ENCODE peak calls at places on chromosomes 12 and 14, in five cellular contexts. O is colonic mucosa, Z is A549, W is PC-3, I is fibroblast of lung. X is an unnamed sample. For H3K4me1, the result is how much of the 10 kb centered on the place peaks cover.

GRCh38 chr12:100927825-100928224 is 133.2 kb downstream of the ANO4 start:
- DNase-seq in O (no peak), Z (no peak), W (peak), I (peak), X (peak)

GRCh38 chr14:93742761-93743160 is 45.5 kb downstream of the PRIMA1 start:
- DNase-seq in O (no peak), Z (no peak), W (no peak), I (no peak), X (no peak)

GRCh38 chr14:60658909-60659585 is 9.8 kb upstream of the SIX1 start:
- DNase-seq in O (no peak), Z (no peak), W (peak), I (no peak), X (no peak)

GRCh38 chr14:76986261-76986565 is 42.3 kb downstream of the IRF2BPL start:
- DNase-seq in O (no peak), Z (no peak), W (no peak), I (no peak), X (no peak)

GRCh38 chr14:90295870-90296516 is 35.7 kb downstream of the NRDE2 start:
- DNase-seq in O (no peak), Z (no peak), W (no peak), I (peak), X (no peak)

GRCh38 chr12:68623984-68624383 is 13.3 kb downstream of the RAP1B start:
- DNase-seq in O (no peak), Z (no peak), W (peak), I (peak), X (no peak)

GRCh38 chr14:61608245-61609142 is 86.8 kb upstream of the HIF1A start:
- DNase-seq in O (no peak), Z (no peak), W (peak), I (peak), X (no peak)

GRCh38 chr12:120183211-120183631 is 11.3 kb downstream of the GCN1 start:
- DNase-seq in O (no peak), Z (no peak), W (no peak), I (peak), X (no peak)

GRCh38 chr12:31326689-31327659 is 1.0 kb upstream of the SINHCAF start:
- DNase-seq in O (no peak), Z (no peak), W (no peak), I (peak), X (no peak)

GRCh38 chr14:50225067-50225973 is 6.1 kb downstream of the SOS2 start:
- DNase-seq in O (no peak), Z (no peak), W (peak), I (peak), X (peak)

GRCh38 chr14:96094211-96094610 is 55.0 kb downstream of the C14orf132 start:
- DNase-seq in O (no peak), Z (no peak), W (no peak), I (no peak), X (no peak)
- H3K27ac ChIP-seq in O (no peak), Z (peak), W (no peak), I (no peak), X (no peak)

GRCh38 chr12:1584326-1584725 is 10.1 kb downstream of the FBXL14 start:
- DNase-seq in O (no peak), Z (no peak), W (no peak), I (no peak), X (no peak)
- H3K4me1 ChIP-seq in O (under half), Z (under half), W (under half), I (under half), X (under half)

DNA sequence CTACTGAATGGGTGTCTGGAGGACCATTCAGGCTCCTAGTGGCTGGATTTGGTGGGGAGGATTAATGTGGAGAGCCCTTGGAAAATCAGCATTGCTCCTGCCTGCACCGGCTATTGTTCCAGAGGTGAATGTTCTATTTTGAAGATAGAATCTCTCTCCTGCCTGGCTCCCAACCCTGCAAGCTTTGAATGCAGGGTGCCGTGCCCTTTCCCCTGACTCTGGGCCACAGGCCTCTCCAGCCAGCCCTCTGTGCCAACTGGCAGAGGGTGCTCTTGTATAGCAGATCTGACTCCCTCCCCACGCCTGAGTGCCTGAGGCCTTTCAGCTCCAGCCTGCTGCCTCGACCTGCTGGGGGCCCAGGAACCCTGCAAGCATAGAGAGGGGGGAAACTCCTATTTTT is 106.8 kb downstream of the TMEM260 start:
- DNase-seq in O (no peak), Z (no peak), W (peak), I (no peak), X (no peak)
- TF ChIP-seq CTCF in O (no peak), Z (no peak), W (peak), I (no peak), X (peak)

GRCh38 chr14:75699331-75699730 is 38.3 kb downstream of the TTLL5 start:
- DNase-seq in O (no peak), Z (no peak), W (no peak), I (no peak), X (no peak)

GRCh38 chr14:75705014-75705413 is 44.0 kb downstream of the TTLL5 start:
- DNase-seq in O (no peak), Z (no peak), W (no peak), I (no peak), X (no peak)

GRCh38 chr14:75700295-75700694 is 39.2 kb downstream of the TTLL5 start:
- DNase-seq in O (no peak), Z (no peak), W (no peak), I (no peak), X (no peak)

GRCh38 chr14:75702107-75702506 is 41.1 kb downstream of the TTLL5 start:
- DNase-seq in O (no peak), Z (no peak), W (no peak), I (no peak), X (no peak)

DNA sequence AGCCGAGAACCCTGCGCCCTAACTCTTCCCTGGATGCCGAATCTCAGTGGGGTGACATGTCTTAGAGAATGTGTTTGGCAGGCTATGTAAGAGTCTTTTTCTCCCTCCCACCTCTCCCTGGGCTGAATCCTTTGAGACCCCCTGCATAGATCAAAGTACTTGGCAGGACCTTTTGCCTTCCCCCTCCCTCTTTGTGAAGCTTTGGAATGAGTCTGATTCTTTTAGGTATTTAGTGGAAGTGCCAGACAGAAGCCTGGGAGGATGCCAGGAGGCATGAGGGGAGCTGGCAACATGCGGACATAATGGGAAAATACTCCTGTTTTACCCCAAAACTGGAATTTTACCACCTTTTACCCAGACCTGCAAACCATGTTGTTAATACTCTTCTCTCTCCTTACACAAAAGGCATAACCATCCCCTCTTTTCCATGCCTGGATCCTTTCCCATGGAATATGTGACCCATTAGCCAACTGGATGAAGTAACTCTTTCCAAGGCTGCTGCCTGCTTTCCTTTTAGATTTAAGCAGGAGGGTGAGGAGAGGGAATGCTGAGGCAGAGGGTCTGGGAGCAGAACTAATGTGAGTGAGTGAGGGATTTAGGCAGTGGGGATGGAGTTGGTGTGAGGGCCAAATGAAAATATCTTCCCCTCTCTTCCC is 41.7 kb downstream of the TTLL5 start:
- DNase-seq in O (no peak), Z (no peak), W (no peak), I (peak), X (no peak)
- H3K27ac ChIP-seq in O (no peak), Z (no peak), W (no peak), I (no peak), X (no peak)

DNA sequence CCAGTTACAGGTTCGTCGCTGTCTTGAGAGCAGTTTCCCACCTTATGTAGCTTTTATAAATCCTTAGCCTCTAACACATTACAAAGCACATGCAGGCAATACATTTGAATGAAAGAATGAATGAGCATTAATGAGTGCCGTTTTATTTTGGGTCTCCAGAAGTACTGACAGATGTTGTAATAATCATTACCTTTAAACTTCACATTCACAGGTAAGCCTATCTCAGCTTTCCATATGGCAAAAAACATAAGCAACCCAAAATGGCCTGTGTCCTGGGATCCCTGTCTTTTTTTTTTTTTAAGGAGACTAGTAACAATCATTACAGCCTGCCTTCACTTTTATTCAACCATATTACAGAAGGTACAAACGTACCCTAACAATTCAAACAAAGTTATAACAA is 52.9 kb upstream of the FERMT2 start:
- DNase-seq in O (no peak), Z (no peak), W (no peak), I (no peak), X (no peak)
- H3K4me1 ChIP-seq in O (under half), Z (under half), W (under half), I (under half), X (under half)

GRCh38 chr12:122159879-122160278 is 14.1 kb downstream of the IL31 start:
- DNase-seq in O (no peak), Z (no peak), W (no peak), I (no peak), X (no peak)
- TF ChIP-seq CTCF in O (no peak), Z (no peak), W (no peak), I (no peak), X (peak)

DNA sequence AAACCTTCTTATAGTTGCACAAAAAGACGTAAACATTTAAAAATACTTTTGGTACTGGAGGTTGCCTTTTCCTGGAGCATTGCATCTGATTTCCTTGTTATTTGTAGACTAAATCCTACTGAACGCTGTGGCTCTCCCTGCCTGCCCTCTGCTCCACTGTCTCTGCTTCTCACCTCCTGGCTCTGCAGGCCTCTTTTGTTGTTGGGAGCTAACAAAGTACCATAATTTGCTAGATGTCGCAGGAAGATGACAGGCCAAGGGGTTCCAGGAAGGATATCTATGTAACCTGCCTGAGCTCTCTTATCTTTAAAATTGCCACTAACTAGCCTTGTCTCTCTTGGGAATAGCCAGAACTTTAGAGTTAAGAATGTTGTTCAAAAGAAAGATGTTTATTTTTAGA is 21.4 kb downstream of the SYNE2 start:
- DNase-seq in O (no peak), Z (no peak), W (no peak), I (no peak), X (no peak)
- H3K27ac ChIP-seq in O (no peak), Z (no peak), W (no peak), I (no peak), X (peak)

GRCh38 chr12:128814411-128815261 is 9.1 kb downstream of the SLC15A4 start:
- DNase-seq in O (no peak), Z (no peak), W (no peak), I (no peak), X (no peak)

GRCh38 chr12:128817115-128818015 is 6.4 kb downstream of the SLC15A4 start:
- DNase-seq in O (no peak), Z (no peak), W (no peak), I (peak), X (no peak)

GRCh38 chr12:128816643-128816920 is 7.2 kb downstream of the SLC15A4 start:
- DNase-seq in O (no peak), Z (no peak), W (no peak), I (no peak), X (no peak)

GRCh38 chr12:128813883-128814282 is 9.9 kb downstream of the SLC15A4 start:
- DNase-seq in O (no peak), Z (no peak), W (no peak), I (peak), X (no peak)

DNA sequence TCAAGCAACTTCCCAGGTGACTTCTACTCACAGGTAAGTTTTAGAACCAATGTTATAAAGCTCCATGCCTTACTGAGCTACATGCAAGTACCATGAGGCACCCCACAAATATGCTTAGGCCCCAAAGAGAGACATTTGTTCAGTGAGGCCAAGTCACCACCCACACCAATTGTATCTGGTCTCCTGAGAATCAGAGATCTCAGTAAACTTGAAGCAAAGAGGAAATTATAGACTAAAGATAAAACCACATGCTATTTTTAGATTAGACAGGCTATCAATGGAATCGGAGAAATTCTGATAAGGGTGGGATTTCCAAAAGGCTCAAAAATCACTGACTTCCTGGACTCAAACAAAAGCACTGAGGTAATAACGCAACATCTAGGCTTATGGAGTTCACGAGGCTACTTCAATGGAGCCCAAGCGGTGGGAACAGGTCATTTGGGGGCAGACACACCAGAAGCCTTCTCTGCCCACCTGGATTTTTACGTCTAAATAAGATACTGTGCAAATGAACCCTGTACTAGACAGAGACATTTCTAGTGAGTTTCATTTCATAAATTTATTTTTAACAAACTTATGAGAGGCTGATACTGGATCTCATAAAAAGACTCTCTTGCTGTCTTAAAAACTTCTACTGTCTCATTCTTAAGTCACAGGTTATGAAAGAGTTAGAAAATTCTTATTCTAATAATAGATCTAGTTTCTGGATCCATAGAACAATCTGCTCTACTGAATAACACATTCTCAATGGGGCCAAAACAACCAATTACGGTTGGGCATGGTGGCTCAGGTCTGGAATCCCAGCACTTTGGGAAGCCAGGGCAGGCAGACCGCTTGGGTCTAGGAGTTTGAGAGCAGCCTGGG is 7.7 kb downstream of the SLC15A4 start:
- DNase-seq in O (no peak), Z (no peak), W (no peak), I (peak), X (no peak)
- H3K4me1 ChIP-seq in O (under half), Z (under half), W (under half), I (under half), X (under half)

DNA sequence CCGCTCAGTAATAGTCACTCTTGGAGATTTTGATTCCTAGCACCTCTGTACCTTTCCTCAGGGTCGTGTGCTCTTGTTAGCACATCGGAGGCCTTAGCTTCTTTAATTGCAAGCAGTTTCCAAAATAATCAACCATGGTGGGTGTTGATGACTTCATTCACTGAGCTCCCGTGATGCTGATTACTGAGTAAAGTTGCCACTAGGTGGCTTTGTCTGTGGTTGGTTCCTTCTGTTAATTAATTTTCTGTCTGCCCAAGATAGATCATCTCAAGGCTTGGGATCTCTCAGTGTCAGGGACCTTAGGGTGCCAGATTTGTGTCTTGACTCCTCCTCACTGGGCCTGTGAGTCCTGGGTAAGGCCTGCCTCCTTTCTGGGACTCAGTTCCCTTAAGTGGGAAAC is 54.3 kb downstream of the PTPN11 start:
- DNase-seq in O (no peak), Z (peak), W (peak), I (no peak), X (no peak)
- TF ChIP-seq CTCF in O (no peak), Z (peak), W (peak), I (no peak), X (peak)